ENCODE peak calls at places on chromosome 11, in four cellular contexts. O is CD8-positive, alpha-beta memory T cell; J is RWPE1; R is mucosa of descending colon. S is an unnamed sample.

GRCh38 chr11:20355221-20356219 is 8.0 kb upstream of the HTATIP2 start:
- DNase-seq in O (peak), J (peak), R (no peak), S (peak)

GRCh38 chr11:29773656-29774264 is 243.1 kb downstream of the KCNA4 start:
- DNase-seq in O (no peak), J (peak), R (no peak), S (no peak)

GRCh38 chr11:65067446-65067845 is 9.1 kb upstream of the NAALADL1 start:
- DNase-seq in O (no peak), J (no peak), R (no peak), S (no peak)

GRCh38 chr11:118418770-118419169 is 17.4 kb downstream of the ATP5MG start:
- DNase-seq in O (no peak), J (no peak), R (no peak), S (no peak)

GRCh38 chr11:128422576-128423370 is 164.6 kb downstream of the ETS1 start:
- DNase-seq in O (peak), J (no peak), R (peak), S (peak)

GRCh38 chr11:32374261-32374711 is 61.1 kb downstream of the WT1 start:
- DNase-seq in O (no peak), J (no peak), R (no peak), S (no peak)

GRCh38 chr11:75351541-75352416 is at the start of gene ARRB1:
- DNase-seq in O (peak), J (peak), R (peak), S (peak)

GRCh38 chr11:58434217-58434616 is 6.3 kb upstream of the OR5B2 start:
- DNase-seq in O (no peak), J (no peak), R (no peak), S (no peak)

GRCh38 chr11:122681070-122681469 is 25.5 kb downstream of the UBASH3B start:
- DNase-seq in O (no peak), J (no peak), R (no peak), S (no peak)

GRCh38 chr11:32213223-32213622 is 122.3 kb downstream of the RCN1 start:
- DNase-seq in O (no peak), J (no peak), R (no peak), S (no peak)

GRCh38 chr11:66335531-66336233 is 552 bp downstream of the RIN1 start:
- DNase-seq in O (peak), J (peak), R (peak), S (no peak)

GRCh38 chr11:27028653-27029052 is 12.0 kb upstream of the BBOX1 start:
- DNase-seq in O (no peak), J (no peak), R (no peak), S (no peak)

GRCh38 chr11:18468962-18469361 is 13.3 kb downstream of the LDHAL6A start:
- DNase-seq in O (no peak), J (no peak), R (no peak), S (no peak)

GRCh38 chr11:16001899-16002426 is 354.4 kb downstream of the SOX6 start:
- DNase-seq in O (no peak), J (peak), R (peak), S (no peak)

GRCh38 chr11:88332851-88333250 is 4.7 kb downstream of the CTSC start:
- DNase-seq in O (no peak), J (no peak), R (no peak), S (no peak)

GRCh38 chr11:6574816-6575715 is 28.4 kb downstream of the RRP8 start:
- DNase-seq in O (no peak), J (no peak), R (no peak), S (no peak)

GRCh38 chr11:113241190-113242051 is 73.0 kb upstream of the TTC12 start:
- DNase-seq in O (no peak), J (no peak), R (no peak), S (no peak)

GRCh38 chr11:119764108-119764874 is 35.3 kb upstream of the NECTIN1 start:
- DNase-seq in O (no peak), J (no peak), R (no peak), S (no peak)

GRCh38 chr11:76243648-76244285 is 37.5 kb upstream of the WNT11 start:
- DNase-seq in O (no peak), J (no peak), R (no peak), S (no peak)

GRCh38 chr11:2751523-2752203 is 51.9 kb upstream of the KCNQ1OT1 start:
- DNase-seq in O (peak), J (no peak), R (peak), S (no peak)

GRCh38 chr11:32960553-32961164 is 55.0 kb upstream of the DEPDC7 start:
- DNase-seq in O (no peak), J (peak), R (no peak), S (no peak)

GRCh38 chr11:121131656-121132055 is 30.6 kb downstream of the TECTA start:
- DNase-seq in O (no peak), J (no peak), R (no peak), S (no peak)

GRCh38 chr11:94549166-94549565 is 5.4 kb downstream of the FUT4 start:
- DNase-seq in O (no peak), J (no peak), R (no peak), S (no peak)

GRCh38 chr11:65894034-65894591 is 3.6 kb downstream of the CCDC85B start:
- DNase-seq in O (no peak), J (no peak), R (peak), S (no peak)

GRCh38 chr11:22957890-22958289 is 97.6 kb upstream of the CCDC179 start:
- DNase-seq in O (no peak), J (no peak), R (no peak), S (no peak)

GRCh38 chr11:123046473-123047264 is 15.3 kb downstream of the HSPA8 start:
- DNase-seq in O (no peak), J (no peak), R (no peak), S (no peak)

GRCh38 chr11:70732493-70733206 is 334.3 kb downstream of the CTTN start:
- DNase-seq in O (peak), J (no peak), R (peak), S (no peak)

GRCh38 chr11:120867024-120867423 is 156.9 kb upstream of the TBCEL start:
- DNase-seq in O (no peak), J (no peak), R (no peak), S (no peak)

GRCh38 chr11:11580831-11581492 is 40.8 kb downstream of the GALNT18 start:
- DNase-seq in O (no peak), J (no peak), R (no peak), S (no peak)

GRCh38 chr11:7254731-7255291 is 3.1 kb downstream of the SYT9 start:
- DNase-seq in O (no peak), J (no peak), R (no peak), S (no peak)

GRCh38 chr11:75475767-75476650 is 43.0 kb upstream of the KLHL35 start:
- DNase-seq in O (no peak), J (peak), R (no peak), S (peak)

GRCh38 chr11:104146421-104146820 is 17.5 kb downstream of the PDGFD start:
- DNase-seq in O (no peak), J (no peak), R (no peak), S (no peak)

GRCh38 chr11:124799384-124800225 is 601 bp downstream of the MSANTD2 start:
- DNase-seq in O (peak), J (peak), R (peak), S (peak)

GRCh38 chr11:107736546-107736945 is 24.7 kb upstream of the SLN start:
- DNase-seq in O (no peak), J (no peak), R (no peak), S (no peak)

GRCh38 chr11:3193373-3194015 is 25.1 kb downstream of the MRGPRG start:
- DNase-seq in O (peak), J (no peak), R (no peak), S (no peak)

GRCh38 chr11:68714047-68714856 is 29.9 kb downstream of the GAL start:
- DNase-seq in O (no peak), J (no peak), R (no peak), S (no peak)

GRCh38 chr11:91194551-91194950 is 971.7 kb upstream of the CHORDC1 start:
- DNase-seq in O (no peak), J (no peak), R (no peak), S (no peak)